ENCODE peak calls at places on chromosomes 6 and 20, in four cellular contexts. Q is HCT116, V is Karpas-422, A is GM23248. K is an unnamed sample. For H3K36me3, the result is how much of the 10 kb centered on the place peaks cover.

GRCh38 chr20:59835057-59835447 is 98.4 kb downstream of the SYCP2 start:
- DNase-seq in Q (no peak), V (no peak), A (no peak), K (no peak)

GRCh38 chr6:151139524-151139923 is 100.2 kb upstream of the AKAP12 start:
- DNase-seq in Q (no peak), V (no peak), A (no peak), K (no peak)

GRCh38 chr6:36793913-36794703 is 45.1 kb downstream of the CPNE5 start:
- DNase-seq in Q (no peak), V (peak), A (no peak), K (no peak)

GRCh38 chr6:37547564-37548061 is 47.9 kb upstream of the CCDC167 start:
- DNase-seq in Q (no peak), V (no peak), A (peak), K (peak)

GRCh38 chr6:44512868-44513641 is 125.5 kb downstream of the CDC5L start:
- DNase-seq in Q (peak), V (peak), A (peak), K (peak)

GRCh38 chr20:52060794-52061714 is 130.5 kb downstream of the ZFP64 start:
- DNase-seq in Q (peak), V (no peak), A (peak), K (no peak)

GRCh38 chr20:59783020-59784010 is 150.1 kb downstream of the SYCP2 start:
- DNase-seq in Q (peak), V (peak), A (peak), K (peak)

GRCh38 chr6:112938656-112939055 is 591.5 kb downstream of the RFPL4B start:
- DNase-seq in Q (no peak), V (no peak), A (no peak), K (peak)

GRCh38 chr6:168193816-168194701 is 115.0 kb upstream of the FRMD1 start:
- DNase-seq in Q (peak), V (peak), A (no peak), K (no peak)

GRCh38 chr6:118551063-118551672 is 3.1 kb downstream of the PLN start:
- DNase-seq in Q (peak), V (peak), A (peak), K (peak)

GRCh38 chr6:10908228-10908627 is 21.4 kb downstream of the SYCP2L start:
- DNase-seq in Q (no peak), V (no peak), A (no peak), K (no peak)

GRCh38 chr6:1385129-1386042 is 4.0 kb upstream of the FOXF2 start:
- DNase-seq in Q (no peak), V (no peak), A (no peak), K (no peak)

GRCh38 chr20:1184638-1185315 is at the start of gene TMEM74B:
- DNase-seq in Q (no peak), V (no peak), A (peak), K (no peak)

GRCh38 chr6:167566711-167567141 is 241.8 kb downstream of the TTLL2 start:
- DNase-seq in Q (no peak), V (no peak), A (no peak), K (no peak)

GRCh38 chr20:50494428-50494827 is 15.8 kb upstream of the PTPN1 start:
- DNase-seq in Q (no peak), V (no peak), A (no peak), K (no peak)

GRCh38 chr20:14481863-14482262 is 144.5 kb upstream of the FLRT3 start:
- DNase-seq in Q (no peak), V (no peak), A (peak), K (peak)

GRCh38 chr6:36130672-36131516 is 581 bp downstream of the MAPK13 start:
- DNase-seq in Q (peak), V (no peak), A (peak), K (no peak)

GRCh38 chr20:18276821-18277220 is 11.5 kb upstream of the ZNF133 start:
- DNase-seq in Q (peak), V (peak), A (peak), K (peak)

GRCh38 chr20:22796465-22797077 is 212.2 kb upstream of the FOXA2 start:
- DNase-seq in Q (no peak), V (no peak), A (peak), K (peak)

GRCh38 chr6:3460253-3460652 is 3.4 kb upstream of the SLC22A23 start:
- DNase-seq in Q (no peak), V (no peak), A (no peak), K (no peak)

GRCh38 chr20:64108731-64109389 is 1.5 kb upstream of the NPBWR2 start:
- DNase-seq in Q (no peak), V (no peak), A (no peak), K (no peak)

GRCh38 chr20:23021541-23021940 is 13.6 kb upstream of the SSTR4 start:
- DNase-seq in Q (no peak), V (no peak), A (no peak), K (no peak)

GRCh38 chr6:38753707-38754106 is 38.6 kb downstream of the DNAH8 start:
- DNase-seq in Q (no peak), V (no peak), A (no peak), K (no peak)

GRCh38 chr20:23143098-23143497 is 57.0 kb upstream of the CD93 start:
- DNase-seq in Q (peak), V (no peak), A (peak), K (peak)

GRCh38 chr6:18035330-18035854 is 48.0 kb upstream of the KIF13A start:
- DNase-seq in Q (no peak), V (no peak), A (no peak), K (no peak)

GRCh38 chr6:47405273-47405672 is 72.3 kb upstream of the CD2AP start:
- DNase-seq in Q (no peak), V (no peak), A (no peak), K (no peak)

GRCh38 chr6:152459245-152459644 is 177.9 kb downstream of the SYNE1 start:
- DNase-seq in Q (no peak), V (no peak), A (no peak), K (no peak)

DNA sequence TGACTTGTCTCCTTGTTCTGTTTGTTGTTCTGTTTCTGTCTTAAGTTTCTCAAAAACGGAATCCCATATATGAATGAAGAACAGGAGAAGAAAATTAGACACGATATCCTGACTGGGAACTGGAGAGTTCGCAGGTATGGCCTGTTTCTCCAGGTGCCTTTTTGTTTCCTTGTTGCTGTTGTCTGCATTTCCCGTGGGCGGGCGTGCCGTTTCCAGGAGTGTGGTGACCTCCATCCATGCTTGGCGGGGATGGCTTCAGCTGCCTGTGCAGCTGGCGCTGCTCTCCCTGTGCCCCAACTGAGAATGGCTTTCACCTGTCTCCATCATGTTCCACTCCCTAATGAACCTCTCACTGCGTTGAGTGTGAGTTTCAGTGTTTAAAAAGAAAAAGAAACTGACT is 4.4 kb downstream of the PNLDC1 start:
- DNase-seq in Q (no peak), V (no peak), A (no peak), K (no peak)
- H2AFZ ChIP-seq in Q (no peak), V (no peak), A (no peak), K (no peak)

GRCh38 chr20:62164879-62165761 is 17.7 kb upstream of the MTG2 start:
- DNase-seq in Q (no peak), V (no peak), A (no peak), K (no peak)
- H3K36me3 ChIP-seq in Q (under half), V (under half), A (under half), K (under half)

DNA sequence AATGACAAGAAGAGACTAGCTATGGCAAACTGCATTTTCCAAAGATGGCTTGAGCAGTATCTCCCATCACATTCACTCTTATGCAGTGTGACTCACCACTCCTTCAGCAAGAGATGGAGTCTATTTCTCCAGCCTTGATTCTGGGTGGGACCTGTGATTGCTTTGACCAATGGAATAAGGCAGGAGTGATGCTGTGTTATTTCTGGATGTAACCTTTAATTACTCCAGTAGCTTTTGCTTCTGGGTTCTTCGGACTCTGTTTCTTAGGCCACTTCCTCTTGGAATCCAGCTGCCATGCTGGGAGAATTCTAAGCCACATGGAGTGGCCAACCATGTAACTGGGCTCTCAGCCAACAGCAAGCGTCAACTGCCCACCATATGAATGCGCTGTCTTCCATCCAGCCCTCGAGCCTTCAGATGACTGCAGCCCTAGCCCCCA is 50.7 kb downstream of the TGM2 start:
- DNase-seq in Q (no peak), V (no peak), A (peak), K (peak)
- H2AFZ ChIP-seq in Q (no peak), V (no peak), A (no peak), K (no peak)

DNA sequence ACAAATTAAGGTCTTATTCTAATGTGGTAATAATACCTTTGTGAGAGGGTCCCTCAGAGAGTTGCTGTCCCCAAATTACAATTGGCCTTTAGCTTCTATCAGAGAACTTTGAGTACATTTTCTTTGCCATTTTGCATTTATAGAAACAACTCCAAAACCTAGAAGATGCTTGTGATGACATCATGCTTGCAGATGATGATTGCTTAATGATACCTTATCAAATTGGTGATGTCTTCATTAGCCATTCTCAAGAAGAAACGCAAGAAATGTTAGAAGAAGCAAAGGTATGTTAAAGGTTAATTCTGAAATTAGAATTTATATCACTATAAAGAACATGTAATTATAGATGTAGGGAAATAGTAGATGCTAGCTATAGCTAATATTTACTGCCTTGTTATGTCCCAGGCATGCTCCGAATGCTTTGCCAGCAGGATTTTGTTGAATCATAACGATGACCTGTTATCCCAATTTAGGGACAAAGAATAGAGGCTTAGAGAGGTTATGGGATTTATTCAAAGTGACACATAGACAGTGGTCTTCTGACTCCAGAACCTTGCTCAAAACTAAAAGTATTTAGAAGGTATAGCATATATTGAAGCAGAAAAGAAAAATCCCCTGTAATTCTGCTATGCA is 7.4 kb downstream of the PFDN4 start:
- DNase-seq in Q (no peak), V (no peak), A (no peak), K (no peak)
- H3K36me3 ChIP-seq in Q (under half), V (under half), A (under half), K (under half)

DNA sequence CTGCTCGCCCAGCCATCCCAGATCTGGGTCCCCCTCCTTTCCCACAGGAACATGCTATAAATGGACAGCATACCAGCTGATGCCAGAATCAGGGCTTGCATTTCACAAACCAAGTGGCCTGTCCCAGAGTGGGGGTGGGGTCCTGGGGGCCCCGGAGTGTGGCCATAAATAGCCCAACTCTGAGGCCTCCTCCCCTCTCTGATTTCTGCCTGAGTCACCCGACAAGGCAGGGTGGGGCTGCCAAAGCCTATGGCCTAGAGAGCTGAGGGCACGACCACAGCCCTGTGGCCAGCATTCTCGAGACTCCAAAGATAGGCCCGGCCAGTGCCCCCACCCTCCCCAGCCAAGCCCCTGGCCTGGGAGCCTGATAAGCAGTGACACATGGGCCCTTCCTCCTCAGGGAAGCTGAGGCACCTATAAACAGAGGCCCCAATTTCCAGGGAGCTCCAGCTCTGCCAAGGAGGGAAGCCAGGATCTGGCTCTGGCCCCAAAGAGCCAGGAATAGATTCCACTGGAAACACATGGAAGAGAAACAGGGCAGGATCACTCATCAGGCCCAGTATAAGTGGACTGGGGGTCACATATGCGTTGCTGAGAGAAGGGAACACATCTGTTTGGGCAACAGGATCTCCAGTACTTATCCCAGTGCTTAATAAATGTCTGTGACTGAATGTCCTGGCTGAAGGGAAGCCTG is 20.3 kb downstream of the SNTA1 start:
- DNase-seq in Q (no peak), V (no peak), A (peak), K (peak)
- H2AFZ ChIP-seq in Q (no peak), V (no peak), A (peak), K (peak)

GRCh38 chr6:111306104-111306888 is 176.7 kb downstream of the REV3L start:
- DNase-seq in Q (no peak), V (no peak), A (no peak), K (no peak)
- H3K36me3 ChIP-seq in Q (under half), V (half or more), A (half or more), K (under half)

DNA sequence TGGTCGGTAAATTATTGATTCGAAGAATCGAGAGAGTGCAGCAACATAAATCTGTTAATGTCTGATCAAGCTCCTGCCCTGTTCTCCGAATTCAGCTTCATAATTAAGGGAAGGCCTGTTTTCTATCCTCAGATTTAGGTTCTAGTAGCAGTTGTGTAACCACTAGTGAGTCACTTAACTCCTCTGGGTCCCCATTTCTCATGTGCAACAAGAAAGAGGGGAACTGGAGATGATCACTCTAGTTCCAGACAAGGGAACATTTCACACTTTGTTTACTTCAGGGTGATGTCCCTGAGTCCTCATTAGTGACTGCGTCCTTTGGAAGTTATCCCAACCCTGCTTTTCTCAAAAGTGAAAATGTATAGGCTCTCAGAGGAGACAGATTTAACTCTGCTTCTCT is 68.1 kb upstream of the RNF146 start:
- DNase-seq in Q (no peak), V (no peak), A (peak), K (no peak)
- H2AFZ ChIP-seq in Q (no peak), V (no peak), A (peak), K (no peak)

GRCh38 chr6:144406796-144407195 is 121.7 kb downstream of the UTRN start:
- DNase-seq in Q (no peak), V (no peak), A (no peak), K (no peak)
- H3K36me3 ChIP-seq in Q (under half), V (under half), A (under half), K (under half)